ENCODE peak calls at places on chromosomes 16 and 17, in seven cellular contexts. One of them, this sample, is unnamed.

GRCh38 chr16:3317315-3317999 is 12.2 kb downstream of the ZNF75A start:
- DNase-seq in K562: no peak
- DNase-seq in stomach: no peak
- DNase-seq in upper lobe of left lung: no peak
- DNase-seq in GM12878: no peak
- DNase-seq in GM23338: peak; percentile 11
- DNase-seq in breast epithelium: no peak
- DNase-seq in this sample: no peak

GRCh38 chr17:37791434-37791833 is 46.6 kb upstream of the HNF1B start:
- DNase-seq in upper lobe of left lung: no peak
- DNase-seq in stomach: peak; percentile 30
- DNase-seq in GM23338: peak; percentile 59
- DNase-seq in breast epithelium: no peak
- DNase-seq in K562: peak; percentile 67
- DNase-seq in GM12878: no peak
- DNase-seq in this sample: no peak

GRCh38 chr17:58710948-58711552 is 18.6 kb downstream of the RAD51C start:
- DNase-seq in K562: peak; percentile 73
- DNase-seq in GM23338: peak; percentile 90
- DNase-seq in upper lobe of left lung: no peak
- DNase-seq in breast epithelium: no peak
- DNase-seq in GM12878: no peak
- DNase-seq in stomach: peak; percentile 36
- DNase-seq in this sample: no peak

GRCh38 chr17:80219013-80219776 is 938 bp downstream of the SGSH start:
- DNase-seq in breast epithelium: peak; percentile 77
- DNase-seq in K562: peak; percentile 90
- DNase-seq in GM23338: peak; percentile 33
- DNase-seq in GM12878: peak; percentile 66
- DNase-seq in upper lobe of left lung: no peak
- DNase-seq in stomach: peak; percentile 85
- DNase-seq in this sample: peak; percentile 89

GRCh38 chr16:51538707-51539604 is 387.9 kb upstream of the SALL1 start:
- DNase-seq in stomach: no peak
- DNase-seq in upper lobe of left lung: no peak
- DNase-seq in GM12878: no peak
- DNase-seq in GM23338: no peak
- DNase-seq in breast epithelium: no peak
- DNase-seq in K562: no peak
- DNase-seq in this sample: no peak

GRCh38 chr16:50559804-50560514 is 11.8 kb downstream of the NKD1 start:
- DNase-seq in GM12878: no peak
- DNase-seq in K562: no peak
- DNase-seq in upper lobe of left lung: peak; percentile 38
- DNase-seq in stomach: no peak
- DNase-seq in GM23338: no peak
- DNase-seq in breast epithelium: no peak
- DNase-seq in this sample: no peak

GRCh38 chr16:23771642-23772041 is 16.8 kb downstream of the CHP2 start:
- DNase-seq in breast epithelium: no peak
- DNase-seq in GM23338: no peak
- DNase-seq in stomach: no peak
- DNase-seq in GM12878: no peak
- DNase-seq in upper lobe of left lung: no peak
- DNase-seq in K562: peak; percentile 21
- DNase-seq in this sample: no peak

GRCh38 chr17:3986939-3987335 is 22.7 kb upstream of the ATP2A3 start:
- DNase-seq in stomach: no peak
- DNase-seq in breast epithelium: no peak
- DNase-seq in GM23338: no peak
- DNase-seq in GM12878: no peak
- DNase-seq in K562: no peak
- DNase-seq in upper lobe of left lung: no peak
- DNase-seq in this sample: no peak

GRCh38 chr16:84020353-84020752 is 22.2 kb downstream of the SLC38A8 start:
- DNase-seq in GM23338: no peak
- DNase-seq in upper lobe of left lung: no peak
- DNase-seq in breast epithelium: no peak
- DNase-seq in K562: no peak
- DNase-seq in stomach: no peak
- DNase-seq in GM12878: no peak
- DNase-seq in this sample: no peak

GRCh38 chr17:6526362-6527152 is 29.8 kb downstream of the PITPNM3 start:
- DNase-seq in GM23338: peak; percentile 46
- DNase-seq in stomach: no peak
- DNase-seq in breast epithelium: no peak
- DNase-seq in GM12878: no peak
- DNase-seq in upper lobe of left lung: no peak
- DNase-seq in K562: peak; percentile 16
- DNase-seq in this sample: peak; percentile 20

GRCh38 chr16:81456523-81457325 is 12.1 kb downstream of the CMIP start:
- DNase-seq in GM12878: no peak
- DNase-seq in GM23338: no peak
- DNase-seq in upper lobe of left lung: no peak
- DNase-seq in stomach: peak; percentile 44
- DNase-seq in breast epithelium: no peak
- DNase-seq in K562: no peak
- DNase-seq in this sample: no peak

GRCh38 chr16:85898521-85899442 is at the start of gene IRF8:
- DNase-seq in K562: no peak
- DNase-seq in stomach: peak; percentile 76
- DNase-seq in breast epithelium: no peak
- DNase-seq in GM12878: peak; percentile 59
- DNase-seq in upper lobe of left lung: peak; percentile 96
- DNase-seq in GM23338: peak; percentile 80
- DNase-seq in this sample: peak; percentile 87

DNA sequence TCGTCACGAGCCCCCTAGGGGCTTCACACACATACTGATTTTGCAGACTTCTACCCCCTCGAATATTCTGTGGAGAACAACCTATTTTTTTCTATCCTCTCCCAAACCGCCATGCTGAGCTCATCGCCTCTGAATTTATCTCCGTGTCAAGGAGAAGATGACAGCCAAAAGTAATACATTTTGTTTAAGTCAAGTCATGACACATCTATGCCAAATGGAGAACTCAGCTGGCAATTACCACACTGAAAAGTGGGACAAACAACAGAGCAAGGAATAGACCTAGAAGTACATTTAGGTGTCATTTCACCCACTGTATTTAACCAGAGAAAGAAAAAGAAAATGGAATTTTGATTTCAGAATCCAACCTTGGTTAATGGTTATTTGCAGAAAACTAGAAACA is 260.2 kb downstream of the SLC39A11 start:
- DNase-seq in GM23338: no peak
- DNase-seq in upper lobe of left lung: no peak
- DNase-seq in K562: no peak
- DNase-seq in stomach: no peak
- DNase-seq in GM12878: no peak
- DNase-seq in breast epithelium: no peak
- DNase-seq in this sample: no peak
- TF ChIP-seq POLR2AphosphoS5 in GM23338: no peak
- TF ChIP-seq POLR2AphosphoS5 in upper lobe of left lung: no peak
- TF ChIP-seq POLR2AphosphoS5 in K562: no peak
- TF ChIP-seq POLR2AphosphoS5 in stomach: no peak
- TF ChIP-seq POLR2AphosphoS5 in GM12878: no peak
- TF ChIP-seq POLR2AphosphoS5 in breast epithelium: no peak
- TF ChIP-seq POLR2AphosphoS5 in this sample: no peak

GRCh38 chr17:50123649-50124349 is 6.2 kb downstream of the SAMD14 start:
- DNase-seq in GM23338: peak; percentile 52
- DNase-seq in K562: no peak
- DNase-seq in upper lobe of left lung: no peak
- DNase-seq in breast epithelium: no peak
- DNase-seq in GM12878: no peak
- DNase-seq in stomach: no peak
- DNase-seq in this sample: no peak
- TF ChIP-seq CTCF in GM23338: no peak
- TF ChIP-seq CTCF in K562: no peak
- TF ChIP-seq CTCF in upper lobe of left lung: no peak
- TF ChIP-seq CTCF in breast epithelium: no peak
- TF ChIP-seq CTCF in GM12878: no peak
- TF ChIP-seq CTCF in stomach: no peak
- TF ChIP-seq CTCF in this sample: no peak

GRCh38 chr16:65658339-65659275 is 536.7 kb upstream of the CDH11 start:
- DNase-seq in K562: no peak
- DNase-seq in stomach: no peak
- DNase-seq in GM12878: no peak
- DNase-seq in breast epithelium: peak; percentile 91
- DNase-seq in GM23338: peak; percentile 13
- DNase-seq in upper lobe of left lung: no peak
- DNase-seq in this sample: no peak
- H3K27ac ChIP-seq in K562: no peak overlapping the region
- H3K27ac ChIP-seq in stomach: no peak overlapping the region
- H3K27ac ChIP-seq in GM12878: no peak overlapping the region
- H3K27ac ChIP-seq in breast epithelium: peak overlapping the region; percentile 42
- H3K27ac ChIP-seq in GM23338: no peak overlapping the region
- H3K27ac ChIP-seq in upper lobe of left lung: no peak overlapping the region
- H3K27ac ChIP-seq in this sample: no peak overlapping the region

GRCh38 chr16:10942352-10943297 is at the start of gene DEXI:
- DNase-seq in GM12878: peak; percentile 69
- DNase-seq in upper lobe of left lung: peak; percentile 99
- DNase-seq in K562: peak; percentile 95
- DNase-seq in GM23338: peak; percentile 94
- DNase-seq in stomach: peak; percentile 96
- DNase-seq in breast epithelium: peak; percentile 91
- DNase-seq in this sample: peak; percentile 98
- TF ChIP-seq POLR2AphosphoS5 in GM12878: no peak
- TF ChIP-seq POLR2AphosphoS5 in upper lobe of left lung: peak; percentile 92
- TF ChIP-seq POLR2AphosphoS5 in K562: no peak
- TF ChIP-seq POLR2AphosphoS5 in GM23338: peak; percentile 84
- TF ChIP-seq POLR2AphosphoS5 in stomach: peak; percentile 94
- TF ChIP-seq POLR2AphosphoS5 in breast epithelium: peak; percentile 69
- TF ChIP-seq POLR2AphosphoS5 in this sample: peak; percentile 93

This sample was measured in sigmoid colon.